ENCODE peak calls at places on chromosome 9, in five cellular contexts. L, D, U, W and G are unnamed samples.

GRCh38 chr9:131621551-131622321 is 76.4 kb downstream of the PRRT1B start:
- DNase-seq in D (no peak), U (no peak), L (no peak), W (no peak), G (no peak)

GRCh38 chr9:93954436-93955355 is at the start of gene BARX1:
- DNase-seq in U (no peak), W (no peak), D (no peak), L (no peak), G (no peak)

GRCh38 chr9:83403864-83404263 is 134.3 kb downstream of the FRMD3 start:
- DNase-seq in U (no peak), L (no peak), D (no peak), W (peak), G (no peak)

GRCh38 chr9:70257991-70258691 is 637 bp upstream of the SMC5 start:
- DNase-seq in L (peak), W (peak), U (no peak), D (peak), G (no peak)

GRCh38 chr9:79236466-79236865 is 335.3 kb upstream of the TLE4 start:
- DNase-seq in D (no peak), W (no peak), L (no peak), U (no peak), G (no peak)

GRCh38 chr9:126513159-126514036 is 100.3 kb upstream of the LMX1B start:
- DNase-seq in L (no peak), W (no peak), D (no peak), U (no peak), G (no peak)

GRCh38 chr9:130789747-130790672 is 45.0 kb upstream of the ABL1 start:
- DNase-seq in U (no peak), W (no peak), D (no peak), L (no peak), G (no peak)

GRCh38 chr9:21744874-21745273 is 57.6 kb upstream of the MTAP start:
- DNase-seq in W (no peak), L (no peak), D (no peak), U (no peak), G (no peak)

GRCh38 chr9:70415041-70415440 is 584 bp upstream of the KLF9 start:
- DNase-seq in D (no peak), W (no peak), L (no peak), U (no peak), G (no peak)

GRCh38 chr9:115615821-115616665 is 498.1 kb upstream of the TNC start:
- DNase-seq in L (no peak), D (no peak), W (peak), U (no peak), G (no peak)

GRCh38 chr9:38406476-38407186 is 14.1 kb downstream of the ALDH1B1 start:
- DNase-seq in U (no peak), D (no peak), W (no peak), L (no peak), G (no peak)

GRCh38 chr9:121568101-121568460 is 68.4 kb upstream of the GGTA1 start:
- DNase-seq in L (no peak), W (no peak), U (no peak), D (peak), G (no peak)

GRCh38 chr9:127876764-127877562 is 512 bp downstream of the AK1 start:
- DNase-seq in U (no peak), W (peak), D (no peak), L (no peak), G (no peak)

GRCh38 chr9:2363138-2363745 is 258.3 kb upstream of the VLDLR start:
- DNase-seq in W (no peak), L (no peak), D (no peak), U (no peak), G (no peak)

GRCh38 chr9:93464395-93464794 is 11.0 kb upstream of the FAM120AOS start:
- DNase-seq in U (no peak), W (no peak), D (no peak), L (no peak), G (no peak)

GRCh38 chr9:113593682-113594281 is 130.3 kb downstream of the RGS3 start:
- DNase-seq in L (no peak), D (peak), U (no peak), W (peak), G (no peak)